ENCODE peak calls at places on chromosomes 11 and 22, in five cellular contexts. U is fibroblast of lung, D is SK-N-DZ, B is PC-3, R is iris pigment epithelial cell. S is an unnamed sample.

GRCh38 chr11:116730568-116730967 is 42.2 kb downstream of the BUD13 start:
- DNase-seq in D (no peak), U (peak; percentile 16), B (no peak), R (no peak), S (no peak)

GRCh38 chr11:84685149-84685548 is 942.0 kb downstream of the DLG2 start:
- DNase-seq in B (no peak), D (no peak), U (no peak), R (no peak), S (no peak)

GRCh38 chr11:76712125-76712524 is 41.6 kb upstream of the LRRC32 start:
- DNase-seq in D (no peak), B (no peak), R (no peak), U (no peak), S (no peak)

GRCh38 chr22:29030618-29031235 is 30.9 kb downstream of the C22orf31 start:
- DNase-seq in U (peak; percentile 83), R (peak; percentile 91), B (peak; percentile 76), D (peak; percentile 59), S (no peak)

GRCh38 chr11:14644396-14645246 is 1.0 kb downstream of the PDE3B start:
- DNase-seq in D (peak; percentile 69), U (peak; percentile 31), R (peak; percentile 31), B (no peak), S (no peak)

GRCh38 chr22:49306632-49306975 is 521.1 kb downstream of the BRD1 start:
- DNase-seq in B (no peak), R (no peak), U (no peak), D (no peak), S (no peak)

GRCh38 chr11:78244080-78244479 is 55.4 kb downstream of the USP35 start:
- DNase-seq in R (no peak), U (no peak), B (no peak), D (no peak), S (no peak)

GRCh38 chr11:69770525-69770924 is 4.6 kb downstream of the FGF4 start:
- DNase-seq in R (no peak), U (no peak), B (no peak), D (no peak), S (no peak)

GRCh38 chr11:128553662-128554392 is 33.5 kb downstream of the ETS1 start:
- DNase-seq in R (peak; percentile 49), U (peak; percentile 88), D (no peak), B (peak; percentile 40), S (no peak)

GRCh38 chr11:1237128-1237580 is 14.3 kb downstream of the MUC5B start:
- DNase-seq in U (no peak), B (peak; percentile 24), D (no peak), R (no peak), S (no peak)

GRCh38 chr22:46162285-46162684 is 12.0 kb downstream of the PPARA start:
- DNase-seq in R (no peak), D (no peak), U (no peak), B (no peak), S (no peak)

GRCh38 chr11:86620796-86621575 is 51.4 kb downstream of the ME3 start:
- DNase-seq in D (no peak), R (peak; percentile 83), U (peak; percentile 91), B (no peak), S (no peak)

GRCh38 chr11:85809191-85809590 is 1.8 kb downstream of the SYTL2 start:
- DNase-seq in U (no peak), R (no peak), B (no peak), D (no peak), S (no peak)

GRCh38 chr11:29280452-29280851 is 736.4 kb downstream of the KCNA4 start:
- DNase-seq in D (no peak), R (peak; percentile 63), B (peak; percentile 66), U (no peak), S (no peak)

GRCh38 chr11:78020248-78020647 is 2.8 kb downstream of the KCTD14 start:
- DNase-seq in B (no peak), U (no peak), R (no peak), D (no peak), S (no peak)

GRCh38 chr11:614583-615452 is 932 bp downstream of the IRF7 start:
- DNase-seq in D (no peak), U (no peak), B (peak; percentile 77), R (no peak), S (no peak)

GRCh38 chr11:80155412-80156017 is 714.7 kb upstream of the TENM4 start:
- DNase-seq in B (peak; percentile 54), R (no peak), D (peak; percentile 58), U (peak; percentile 49), S (no peak)

GRCh38 chr11:12303431-12304149 is 73.8 kb upstream of the PARVA start:
- DNase-seq in D (no peak), R (peak; percentile 77), B (no peak), U (peak; percentile 45), S (no peak)

GRCh38 chr11:11620966-11621880 is 582 bp downstream of the GALNT18 start:
- DNase-seq in U (peak; percentile 35), D (peak; percentile 11), R (peak; percentile 9), B (peak; percentile 31), S (no peak)

GRCh38 chr11:65593518-65594414 is 1.8 kb downstream of the KCNK7 start:
- DNase-seq in B (peak; percentile 39), D (peak; percentile 72), R (no peak), U (peak; percentile 28), S (no peak)

GRCh38 chr22:25176799-25177198 is 22.9 kb upstream of the CRYBB3 start:
- DNase-seq in R (no peak), D (no peak), B (no peak), U (no peak), S (no peak)

GRCh38 chr11:86949995-86950993 is 4.9 kb downstream of the FZD4 start:
- DNase-seq in B (peak; percentile 24), R (peak; percentile 78), D (peak; percentile 27), U (peak; percentile 61), S (no peak)

GRCh38 chr11:93573184-93573583 is 30.0 kb upstream of the SMCO4 start:
- DNase-seq in D (no peak), R (peak; percentile 17), U (no peak), B (peak; percentile 62), S (no peak)

GRCh38 chr22:43096420-43096819 is 7.2 kb upstream of the TTLL1 start:
- DNase-seq in D (no peak), B (no peak), R (no peak), U (no peak), S (no peak)

GRCh38 chr22:20431520-20432237 is 5.9 kb downstream of the SCARF2 start:
- DNase-seq in R (no peak), B (no peak), D (no peak), U (no peak), S (no peak)

GRCh38 chr22:27090595-27090994 is 433.2 kb downstream of the MIAT start:
- DNase-seq in U (no peak), B (no peak), D (no peak), R (no peak), S (no peak)

GRCh38 chr11:29336727-29337212 is 680.1 kb downstream of the KCNA4 start:
- DNase-seq in D (no peak), R (peak; percentile 92), B (no peak), U (peak; percentile 13), S (no peak)

GRCh38 chr11:115456019-115456418 is 48.2 kb downstream of the CADM1 start:
- DNase-seq in U (peak; percentile 27), D (no peak), B (no peak), R (no peak), S (no peak)

GRCh38 chr11:46351606-46352005 is 4.3 kb downstream of the DGKZ start:
- DNase-seq in R (no peak), U (no peak), D (no peak), B (no peak), S (no peak)

GRCh38 chr22:37218771-37219411 is 6.6 kb upstream of the SSTR3 start:
- DNase-seq in B (no peak), D (no peak), U (no peak), R (no peak), S (no peak)

GRCh38 chr11:34234086-34234740 is 123.6 kb downstream of the ABTB2 start:
- DNase-seq in U (no peak), R (peak; percentile 81), D (no peak), B (peak; percentile 78), S (no peak)

GRCh38 chr11:113161671-113162589 is 152.5 kb upstream of the TTC12 start:
- DNase-seq in D (no peak), R (no peak), U (no peak), B (no peak), S (no peak)

GRCh38 chr11:84524422-84525051 is 1102.6 kb downstream of the DLG2 start:
- DNase-seq in B (peak; percentile 57), D (peak; percentile 51), R (peak; percentile 41), U (peak; percentile 44), S (no peak)

GRCh38 chr11:36097219-36097650 is 153.4 kb downstream of the LDLRAD3 start:
- DNase-seq in U (no peak), R (no peak), B (peak; percentile 14), D (no peak), S (no peak)

GRCh38 chr22:37015587-37015878 is 3.7 kb downstream of the TST start:
- DNase-seq in U (no peak), R (no peak), D (no peak), B (no peak), S (no peak)

GRCh38 chr11:109222730-109223129 is 199.3 kb upstream of the C11orf87 start:
- DNase-seq in B (no peak), R (no peak), D (no peak), U (no peak), S (no peak)

S was measured in NCI-H2107.